ENCODE peak calls at places on chromosomes 1 and 21, in five cellular contexts. R, N, K, V and G are unnamed samples.

GRCh38 chr1:4017636-4018365 is 117.7 kb upstream of the C1orf174 start:
- DNase-seq in R (no peak), N (no peak), K (no peak), V (no peak), G (no peak)

GRCh38 chr1:30226648-30227047 is 496.7 kb downstream of the MATN1 start:
- DNase-seq in R (no peak), N (no peak), K (no peak), V (no peak), G (no peak)

GRCh38 chr1:85490270-85490669 is 25.3 kb upstream of the DDAH1 start:
- DNase-seq in R (no peak), N (no peak), K (no peak), V (no peak), G (no peak)

GRCh38 chr1:59017501-59018231 is 233.8 kb upstream of the JUN start:
- DNase-seq in R (no peak), N (no peak), K (no peak), V (no peak), G (no peak)

GRCh38 chr1:100921110-100921706 is 25.3 kb downstream of the SLC30A7 start:
- DNase-seq in R (peak), N (no peak), K (no peak), V (no peak), G (no peak)

GRCh38 chr1:169484683-169485426 is 889 bp downstream of the SLC19A2 start:
- DNase-seq in R (peak), N (peak), K (peak), V (no peak), G (no peak)

GRCh38 chr1:7516341-7516740 is 254.8 kb upstream of the VAMP3 start:
- DNase-seq in R (peak), N (peak), K (no peak), V (no peak), G (no peak)

GRCh38 chr1:14866841-14867626 is 268.5 kb downstream of the KAZN start:
- DNase-seq in R (no peak), N (peak), K (no peak), V (no peak), G (no peak)

GRCh38 chr21:40215941-40216340 is 348.7 kb downstream of the PCP4 start:
- DNase-seq in R (no peak), N (no peak), K (no peak), V (no peak), G (no peak)

GRCh38 chr1:206050655-206051235 is 2.2 kb upstream of the RHEX start:
- DNase-seq in R (no peak), N (peak), K (no peak), V (no peak), G (peak)

GRCh38 chr21:31656199-31657095 is 3.0 kb upstream of the SOD1 start:
- DNase-seq in R (no peak), N (no peak), K (no peak), V (no peak), G (no peak)

GRCh38 chr1:7110306-7110705 is 325.1 kb downstream of the CAMTA1 start:
- DNase-seq in R (no peak), N (no peak), K (no peak), V (no peak), G (no peak)

GRCh38 chr1:202811296-202812175 is 782 bp downstream of the PCAT6 start:
- DNase-seq in R (no peak), N (peak), K (peak), V (peak), G (peak)

GRCh38 chr1:224510880-224511645 is 76.5 kb upstream of the WDR26 start:
- DNase-seq in R (peak), N (no peak), K (no peak), V (no peak), G (no peak)

GRCh38 chr1:157045251-157046218 is at the start of gene ARHGEF11:
- DNase-seq in R (peak), N (peak), K (peak), V (peak), G (peak)

GRCh38 chr1:116261227-116261626 is 111.8 kb upstream of the ATP1A1 start:
- DNase-seq in R (peak), N (no peak), K (no peak), V (no peak), G (no peak)

GRCh38 chr1:226882631-226883409 is 12.4 kb downstream of the PSEN2 start:
- DNase-seq in R (no peak), N (peak), K (no peak), V (no peak), G (no peak)

GRCh38 chr1:76465030-76465429 is 390.5 kb downstream of the ST6GALNAC3 start:
- DNase-seq in R (peak), N (no peak), K (no peak), V (no peak), G (no peak)

GRCh38 chr21:29221259-29221744 is 77.4 kb upstream of the BACH1 start:
- DNase-seq in R (peak), N (no peak), K (no peak), V (no peak), G (no peak)

GRCh38 chr1:85623061-85623471 is 42.5 kb downstream of the CCN1 start:
- DNase-seq in R (peak), N (no peak), K (no peak), V (no peak), G (no peak)

GRCh38 chr21:36902793-36903192 is 63.7 kb downstream of the HLCS start:
- DNase-seq in R (peak), N (no peak), K (no peak), V (no peak), G (no peak)

GRCh38 chr1:152495066-152495675 is 15.4 kb upstream of the LCE5A start:
- DNase-seq in R (peak), N (no peak), K (no peak), V (no peak), G (no peak)
- TF ChIP-seq CTCF in R (peak), N (no peak), K (no peak), V (no peak), G (no peak)

GRCh38 chr21:41778974-41779600 is 12.2 kb upstream of the RIPK4 start:
- DNase-seq in R (no peak), N (no peak), K (no peak), V (no peak), G (no peak)
- TF ChIP-seq CTCF in R (no peak), N (no peak), K (no peak), V (no peak), G (no peak)

GRCh38 chr1:35544976-35545375 is 12.2 kb downstream of the KIAA0319L start:
- DNase-seq in R (peak), N (peak), K (no peak), V (no peak), G (no peak)
- TF ChIP-seq CTCF in R (peak), N (peak), K (peak), V (no peak), G (no peak)

DNA sequence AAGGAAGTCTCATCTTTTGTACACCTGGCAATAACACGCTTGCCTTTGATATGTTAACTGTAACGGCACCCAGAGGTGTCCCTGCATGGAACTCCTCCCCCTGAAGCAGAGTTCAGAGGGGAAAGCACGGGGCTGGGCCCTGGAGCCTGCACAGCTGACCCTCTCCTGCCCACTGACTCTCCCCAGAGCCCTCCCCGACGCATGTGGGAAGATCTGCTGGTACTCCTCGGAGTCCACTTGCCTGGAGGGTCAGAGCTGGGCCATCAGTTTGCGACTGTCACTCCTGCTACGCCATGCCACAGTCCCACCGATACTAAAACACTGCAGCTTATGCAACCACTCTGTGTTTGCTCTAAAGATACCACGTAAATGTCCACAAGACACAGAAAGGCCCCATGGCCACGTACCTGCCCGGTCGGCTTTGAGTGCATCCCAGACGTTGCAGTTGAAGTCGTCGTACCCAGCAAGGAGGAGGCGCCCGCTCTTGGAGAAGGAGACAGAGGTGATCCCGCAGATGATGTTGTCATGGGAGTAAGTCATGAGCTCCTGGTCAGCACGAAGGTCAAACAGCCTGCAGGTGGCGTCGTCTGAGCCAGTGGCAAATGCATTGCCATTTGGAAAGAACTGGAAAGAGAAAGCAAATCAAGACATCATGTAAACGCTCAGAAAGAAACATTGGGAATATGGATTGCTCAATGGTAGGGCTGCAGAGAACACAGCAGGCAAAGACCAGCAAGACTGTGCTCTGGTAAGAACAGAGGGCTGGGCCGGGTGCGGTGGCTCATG is 10.6 kb upstream of the NADK start:
- DNase-seq in R (peak), N (no peak), K (no peak), V (no peak), G (no peak)
- TF ChIP-seq CTCF in R (peak), N (no peak), K (peak), V (no peak), G (no peak)

DNA sequence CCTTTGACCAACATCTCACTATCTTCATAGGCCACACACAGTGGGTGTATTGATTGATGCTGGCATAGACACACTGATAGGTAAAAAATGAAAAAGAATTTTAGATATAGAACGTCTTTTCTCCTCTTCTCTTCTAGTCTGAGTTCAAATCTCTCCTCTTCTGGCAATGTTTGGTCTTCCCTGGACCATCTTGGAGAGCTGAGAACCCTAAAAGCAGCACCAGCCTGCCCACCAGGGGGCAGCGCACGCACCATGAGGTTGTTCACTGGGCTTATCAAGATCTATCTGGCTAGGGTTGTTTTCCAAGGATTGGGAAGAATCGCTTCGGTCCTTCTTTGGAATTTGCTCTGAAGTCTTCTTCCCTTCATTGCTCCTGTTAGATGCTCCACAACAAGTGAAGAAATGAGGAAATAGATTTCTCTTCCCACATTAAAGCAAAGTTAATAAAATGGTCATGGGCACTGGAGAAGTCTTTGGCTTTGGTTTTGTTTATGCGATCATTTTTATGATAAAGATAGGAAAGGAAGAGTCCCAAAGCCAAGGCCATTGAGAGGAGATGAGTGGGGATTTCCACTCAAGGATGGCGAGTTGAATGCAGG is 104.0 kb upstream of the OLIG2 start:
- DNase-seq in R (no peak), N (peak), K (no peak), V (no peak), G (peak)
- TF ChIP-seq CTCF in R (peak), N (no peak), K (peak), V (peak), G (peak)

DNA sequence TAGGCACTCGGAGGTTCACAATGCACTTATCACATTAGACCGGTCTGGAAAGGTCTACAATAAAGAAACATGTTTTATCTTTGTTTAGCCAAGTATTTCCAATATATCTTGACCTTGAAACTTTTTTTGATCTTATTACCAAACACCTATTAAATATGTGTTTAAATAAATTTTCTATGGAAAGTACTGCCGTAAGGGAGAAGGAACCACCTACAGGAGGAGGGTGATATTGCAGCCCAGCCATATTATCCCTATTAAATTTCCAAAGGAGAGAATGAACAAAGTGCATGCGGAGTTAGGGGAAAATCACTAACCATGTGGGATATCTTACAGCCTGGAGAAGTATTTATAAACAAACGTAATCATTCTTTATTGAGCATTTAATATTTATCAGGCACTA is 14.5 kb downstream of the BRINP2 start:
- DNase-seq in R (peak), N (no peak), K (no peak), V (no peak), G (no peak)
- TF ChIP-seq CTCF in R (peak), N (peak), K (peak), V (peak), G (no peak)